ENCODE peak calls at places on chromosomes 12 and 14, in six cellular contexts. One of them, this sample, is unnamed. For H3K27me3, the result is how much of the 10 kb centered on the place peaks cover.

GRCh38 chr14:91835197-91835919 is 32.0 kb downstream of the TC2N start:
- DNase-seq in H7: no peak
- DNase-seq in stomach: peak
- DNase-seq in IMR-90: no peak
- DNase-seq in Peyer's patch: no peak
- DNase-seq in GM23248: no peak
- DNase-seq in this sample: no peak

GRCh38 chr12:49949124-49949845 is 1.3 kb upstream of the AQP2 start:
- DNase-seq in GM23248: no peak
- DNase-seq in IMR-90: no peak
- DNase-seq in H7: no peak
- DNase-seq in stomach: no peak
- DNase-seq in Peyer's patch: no peak
- DNase-seq in this sample: no peak

GRCh38 chr12:130668286-130669204 is 47.6 kb downstream of the RIMBP2 start:
- DNase-seq in stomach: no peak
- DNase-seq in H7: no peak
- DNase-seq in IMR-90: no peak
- DNase-seq in Peyer's patch: peak
- DNase-seq in GM23248: no peak
- DNase-seq in this sample: no peak

GRCh38 chr14:97920201-97920600 is 1123.0 kb downstream of the VRK1 start:
- DNase-seq in stomach: no peak
- DNase-seq in H7: no peak
- DNase-seq in Peyer's patch: no peak
- DNase-seq in GM23248: no peak
- DNase-seq in IMR-90: no peak
- DNase-seq in this sample: no peak

GRCh38 chr14:50647282-50647681 is 20.8 kb downstream of the SAV1 start:
- DNase-seq in GM23248: no peak
- DNase-seq in IMR-90: no peak
- DNase-seq in stomach: no peak
- DNase-seq in Peyer's patch: no peak
- DNase-seq in H7: no peak
- DNase-seq in this sample: no peak

GRCh38 chr12:124673881-124674617 is 106.6 kb upstream of the NCOR2 start:
- DNase-seq in stomach: no peak
- DNase-seq in H7: no peak
- DNase-seq in GM23248: no peak
- DNase-seq in IMR-90: no peak
- DNase-seq in Peyer's patch: no peak
- DNase-seq in this sample: no peak

GRCh38 chr12:56778756-56779155 is 15.6 kb downstream of the HSD17B6 start:
- DNase-seq in IMR-90: no peak
- DNase-seq in stomach: no peak
- DNase-seq in Peyer's patch: no peak
- DNase-seq in GM23248: no peak
- DNase-seq in H7: no peak
- DNase-seq in this sample: no peak

GRCh38 chr12:112892821-112893220 is 13.9 kb upstream of the OAS1 start:
- DNase-seq in GM23248: no peak
- DNase-seq in Peyer's patch: no peak
- DNase-seq in stomach: no peak
- DNase-seq in H7: no peak
- DNase-seq in IMR-90: no peak
- DNase-seq in this sample: no peak

GRCh38 chr14:20343092-20343854 is at the start of gene PARP2:
- DNase-seq in H7: peak
- DNase-seq in IMR-90: peak
- DNase-seq in Peyer's patch: peak
- DNase-seq in GM23248: peak
- DNase-seq in stomach: peak
- DNase-seq in this sample: peak

GRCh38 chr14:105490318-105490571 is 801 bp upstream of the TEDC1 start:
- DNase-seq in IMR-90: no peak
- DNase-seq in stomach: no peak
- DNase-seq in H7: no peak
- DNase-seq in GM23248: no peak
- DNase-seq in Peyer's patch: no peak
- DNase-seq in this sample: no peak

GRCh38 chr12:6267007-6267721 is 43.3 kb upstream of the PLEKHG6 start:
- DNase-seq in Peyer's patch: peak
- DNase-seq in IMR-90: peak
- DNase-seq in stomach: no peak
- DNase-seq in H7: no peak
- DNase-seq in GM23248: peak
- DNase-seq in this sample: no peak

GRCh38 chr12:122059203-122059960 is 19.2 kb upstream of the MLXIP start:
- DNase-seq in Peyer's patch: no peak
- DNase-seq in H7: peak
- DNase-seq in GM23248: no peak
- DNase-seq in IMR-90: no peak
- DNase-seq in stomach: no peak
- DNase-seq in this sample: no peak

GRCh38 chr14:99245541-99246511 is 26.2 kb downstream of the BCL11B start:
- DNase-seq in stomach: no peak
- DNase-seq in H7: peak
- DNase-seq in IMR-90: no peak
- DNase-seq in GM23248: no peak
- DNase-seq in Peyer's patch: no peak
- DNase-seq in this sample: no peak
- H3K27me3 ChIP-seq in stomach: under half
- H3K27me3 ChIP-seq in H7: under half
- H3K27me3 ChIP-seq in IMR-90: under half
- H3K27me3 ChIP-seq in GM23248: under half
- H3K27me3 ChIP-seq in Peyer's patch: under half
- H3K27me3 ChIP-seq in this sample: under half

GRCh38 chr12:54005853-54006699 is 2.7 kb upstream of the HOXC8 start:
- DNase-seq in Peyer's patch: peak
- DNase-seq in IMR-90: peak
- DNase-seq in stomach: peak
- DNase-seq in H7: peak
- DNase-seq in GM23248: peak
- DNase-seq in this sample: peak

GRCh38 chr12:54008260-54008552 is 579 bp upstream of the HOXC8 start:
- DNase-seq in GM23248: no peak
- DNase-seq in Peyer's patch: no peak
- DNase-seq in H7: no peak
- DNase-seq in stomach: no peak
- DNase-seq in IMR-90: no peak
- DNase-seq in this sample: no peak

GRCh38 chr12:54006700-54007220 is 2.0 kb upstream of the HOXC8 start:
- DNase-seq in GM23248: no peak
- DNase-seq in IMR-90: no peak
- DNase-seq in H7: no peak
- DNase-seq in Peyer's patch: no peak
- DNase-seq in stomach: no peak
- DNase-seq in this sample: no peak

GRCh38 chr12:54009171-54010052 is 627 bp downstream of the HOXC8 start:
- DNase-seq in stomach: no peak
- DNase-seq in IMR-90: no peak
- DNase-seq in H7: peak
- DNase-seq in Peyer's patch: no peak
- DNase-seq in GM23248: peak
- DNase-seq in this sample: no peak

GRCh38 chr12:54007538-54008259 is 1.1 kb upstream of the HOXC8 start:
- DNase-seq in Peyer's patch: no peak
- DNase-seq in H7: no peak
- DNase-seq in GM23248: peak
- DNase-seq in stomach: no peak
- DNase-seq in IMR-90: no peak
- DNase-seq in this sample: no peak
- H3K27me3 ChIP-seq in Peyer's patch: under half
- H3K27me3 ChIP-seq in H7: half or more
- H3K27me3 ChIP-seq in GM23248: under half
- H3K27me3 ChIP-seq in stomach: half or more
- H3K27me3 ChIP-seq in IMR-90: half or more
- H3K27me3 ChIP-seq in this sample: under half

GRCh38 chr12:132617822-132618682 is 524 bp upstream of the P2RX2 start:
- DNase-seq in IMR-90: no peak
- DNase-seq in Peyer's patch: no peak
- DNase-seq in stomach: no peak
- DNase-seq in H7: peak
- DNase-seq in GM23248: no peak
- DNase-seq in this sample: no peak

GRCh38 chr12:132618683-132619043 is at the start of gene P2RX2:
- DNase-seq in Peyer's patch: no peak
- DNase-seq in IMR-90: no peak
- DNase-seq in H7: peak
- DNase-seq in GM23248: no peak
- DNase-seq in stomach: no peak
- DNase-seq in this sample: no peak

GRCh38 chr12:132620113-132620892 is 1.7 kb downstream of the P2RX2 start:
- DNase-seq in IMR-90: no peak
- DNase-seq in GM23248: no peak
- DNase-seq in Peyer's patch: no peak
- DNase-seq in stomach: no peak
- DNase-seq in H7: no peak
- DNase-seq in this sample: no peak

GRCh38 chr12:132620893-132621656 is 2.5 kb downstream of the P2RX2 start:
- DNase-seq in Peyer's patch: no peak
- DNase-seq in stomach: no peak
- DNase-seq in GM23248: no peak
- DNase-seq in H7: no peak
- DNase-seq in IMR-90: no peak
- DNase-seq in this sample: no peak

GRCh38 chr12:132619301-132620112 is 931 bp downstream of the P2RX2 start:
- DNase-seq in H7: peak
- DNase-seq in GM23248: no peak
- DNase-seq in Peyer's patch: no peak
- DNase-seq in stomach: no peak
- DNase-seq in IMR-90: no peak
- DNase-seq in this sample: no peak
- H3K27me3 ChIP-seq in H7: half or more
- H3K27me3 ChIP-seq in GM23248: under half
- H3K27me3 ChIP-seq in Peyer's patch: under half
- H3K27me3 ChIP-seq in stomach: half or more
- H3K27me3 ChIP-seq in IMR-90: under half
- H3K27me3 ChIP-seq in this sample: under half

DNA sequence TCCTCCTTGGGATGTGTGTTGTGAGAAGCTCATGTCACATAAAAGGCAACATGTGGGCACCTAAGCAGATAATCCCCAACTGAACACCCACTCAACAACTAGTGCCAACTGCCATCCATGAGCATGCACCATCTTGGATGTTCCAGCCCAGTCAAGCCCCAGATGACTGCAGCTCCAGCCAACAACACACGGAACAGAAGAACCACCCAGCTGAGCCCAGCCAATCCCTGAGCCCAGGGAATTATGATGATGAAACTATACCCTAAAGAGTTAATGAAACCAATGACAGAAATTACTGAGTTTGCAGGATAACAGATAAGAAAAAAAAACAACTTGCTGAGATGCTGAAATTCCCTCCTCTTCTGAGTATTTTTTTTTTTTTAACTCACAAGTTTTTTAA is 124.7 kb downstream of the KSR2 start:
- DNase-seq in H7: no peak
- DNase-seq in IMR-90: no peak
- DNase-seq in GM23248: no peak
- DNase-seq in stomach: no peak
- DNase-seq in Peyer's patch: no peak
- DNase-seq in this sample: no peak
- H3K27me3 ChIP-seq in H7: under half
- H3K27me3 ChIP-seq in IMR-90: under half
- H3K27me3 ChIP-seq in GM23248: under half
- H3K27me3 ChIP-seq in stomach: under half
- H3K27me3 ChIP-seq in Peyer's patch: under half
- H3K27me3 ChIP-seq in this sample: under half

DNA sequence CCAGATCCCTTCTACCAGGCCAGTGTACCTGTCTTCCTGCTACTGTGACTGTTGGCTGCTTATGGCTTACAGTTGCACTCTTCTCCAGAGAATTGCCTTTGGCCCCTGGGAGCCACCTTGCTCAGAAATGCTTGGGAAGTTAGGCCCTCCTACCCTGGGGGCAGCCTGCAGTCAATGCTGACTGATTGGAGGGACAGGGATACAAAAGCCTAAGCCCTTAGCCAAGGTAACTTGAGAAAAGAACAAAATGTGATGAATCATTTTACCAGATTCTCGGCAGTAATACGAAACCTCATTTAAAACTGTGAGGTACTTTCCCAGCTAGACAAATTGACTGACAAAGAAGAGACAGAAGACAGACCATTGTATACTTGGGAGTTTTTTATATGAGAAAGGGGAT is 47.3 kb downstream of the PTCSC3 start:
- DNase-seq in IMR-90: no peak
- DNase-seq in H7: peak
- DNase-seq in stomach: no peak
- DNase-seq in GM23248: no peak
- DNase-seq in Peyer's patch: no peak
- DNase-seq in this sample: no peak
- H3K27me3 ChIP-seq in IMR-90: under half
- H3K27me3 ChIP-seq in H7: under half
- H3K27me3 ChIP-seq in stomach: under half
- H3K27me3 ChIP-seq in GM23248: under half
- H3K27me3 ChIP-seq in Peyer's patch: under half
- H3K27me3 ChIP-seq in this sample: under half

This sample was measured in tibial artery.